ENCODE peak calls at places on chromosomes 6 and 20, in eight cellular contexts. N is RWPE2; A is CD4-positive, CD25-positive, alpha-beta regulatory T cell; Y is thoracic aorta; D is left cardiac atrium; C is sciatic nerve; B is GM23338; O is heart right ventricle. L is an unnamed sample.

GRCh38 chr6:111485316-111485715 is 2.3 kb upstream of the REV3L start:
- ATAC-seq in N (no peak), B (no peak), A (no peak), O (no peak), D (no peak), Y (no peak), C (no peak), L (no peak)

GRCh38 chr6:39296745-39297640 is 17.2 kb downstream of the KCNK17 start:
- ATAC-seq in Y (no peak), O (peak), C (peak), A (no peak), N (no peak), D (peak), B (no peak), L (no peak)

GRCh38 chr6:81614292-81614691 is 138.2 kb downstream of the TENT5A start:
- ATAC-seq in A (no peak), C (peak), Y (no peak), D (no peak), B (no peak), O (no peak), N (no peak), L (peak)

GRCh38 chr6:14269434-14269833 is 151.9 kb downstream of the CD83 start:
- ATAC-seq in A (no peak), B (no peak), D (no peak), Y (no peak), N (no peak), C (no peak), O (no peak), L (no peak)

GRCh38 chr6:125169058-125169457 is 15.5 kb downstream of the TPD52L1 start:
- ATAC-seq in Y (peak), N (no peak), C (peak), D (peak), A (no peak), O (peak), B (no peak), L (no peak)

GRCh38 chr6:31265926-31266325 is 6.0 kb downstream of the HLA-C start:
- ATAC-seq in C (no peak), D (no peak), N (no peak), B (no peak), A (no peak), O (no peak), Y (no peak), L (no peak)

GRCh38 chr6:53532942-53533341 is 12.0 kb downstream of the GCLC start:
- ATAC-seq in B (no peak), N (no peak), A (no peak), C (no peak), Y (no peak), D (no peak), O (no peak), L (no peak)

GRCh38 chr6:53894086-53894485 is 99.3 kb downstream of the LRRC1 start:
- ATAC-seq in A (no peak), O (no peak), D (no peak), B (peak), Y (no peak), N (peak), C (peak), L (no peak)

GRCh38 chr6:83463886-83464285 is 33.0 kb upstream of the ME1 start:
- ATAC-seq in A (no peak), D (no peak), N (peak), Y (no peak), O (no peak), B (no peak), C (no peak), L (no peak)

GRCh38 chr20:43844778-43845614 is 69.7 kb upstream of the TOX2 start:
- ATAC-seq in B (no peak), D (peak), O (no peak), N (peak), C (no peak), A (no peak), Y (peak), L (peak)

L was measured in SK-N-SH treated with all-trans-retinoic acid at 6 μM for 48 hours.